ENCODE peak calls at places on chromosomes 3 and 15, in five cellular contexts. One of them, this sample, is unnamed.

GRCh38 chr3:151979914-151980313 is 106.5 kb downstream of the SUCNR1 start:
- DNase-seq in uterus: no peak
- DNase-seq in GM12892: no peak
- DNase-seq in IMR-90: no peak
- DNase-seq in heart left ventricle: no peak
- DNase-seq in this sample: no peak

GRCh38 chr3:28278918-28279317 is 37.5 kb downstream of the CMC1 start:
- DNase-seq in uterus: no peak
- DNase-seq in GM12892: no peak
- DNase-seq in IMR-90: no peak
- DNase-seq in heart left ventricle: no peak
- DNase-seq in this sample: no peak

GRCh38 chr3:197242784-197243432 is 55.5 kb downstream of the DLG1 start:
- DNase-seq in uterus: no peak
- DNase-seq in GM12892: no peak
- DNase-seq in IMR-90: no peak
- DNase-seq in heart left ventricle: no peak
- DNase-seq in this sample: no peak

GRCh38 chr3:136960838-136961836 is 3.4 kb downstream of the IL20RB start:
- DNase-seq in uterus: no peak
- DNase-seq in GM12892: no peak
- DNase-seq in IMR-90: no peak
- DNase-seq in heart left ventricle: no peak
- DNase-seq in this sample: peak; percentile 26

GRCh38 chr3:28916713-28917499 is 364.0 kb upstream of the RBMS3 start:
- DNase-seq in uterus: peak; percentile 51
- DNase-seq in GM12892: no peak
- DNase-seq in IMR-90: peak; percentile 65
- DNase-seq in heart left ventricle: peak; percentile 82
- DNase-seq in this sample: no peak

GRCh38 chr3:127831723-127832172 is 9.4 kb upstream of the MGLL start:
- DNase-seq in uterus: no peak
- DNase-seq in GM12892: no peak
- DNase-seq in IMR-90: peak; percentile 49
- DNase-seq in heart left ventricle: peak; percentile 54
- DNase-seq in this sample: no peak

GRCh38 chr3:159724627-159725026 is 264.0 kb upstream of the IL12A start:
- DNase-seq in uterus: no peak
- DNase-seq in GM12892: no peak
- DNase-seq in IMR-90: peak; percentile 48
- DNase-seq in heart left ventricle: no peak
- DNase-seq in this sample: no peak

GRCh38 chr15:76209948-76210347 is 101.3 kb downstream of the ETFA start:
- DNase-seq in uterus: no peak
- DNase-seq in GM12892: no peak
- DNase-seq in IMR-90: no peak
- DNase-seq in heart left ventricle: no peak
- DNase-seq in this sample: no peak

GRCh38 chr3:18335202-18335601 is 89.9 kb downstream of the SATB1 start:
- DNase-seq in uterus: no peak
- DNase-seq in GM12892: no peak
- DNase-seq in IMR-90: no peak
- DNase-seq in heart left ventricle: no peak
- DNase-seq in this sample: no peak

GRCh38 chr3:164912916-164913315 is 165.4 kb downstream of the SI start:
- DNase-seq in uterus: no peak
- DNase-seq in GM12892: no peak
- DNase-seq in IMR-90: no peak
- DNase-seq in heart left ventricle: no peak
- DNase-seq in this sample: no peak

GRCh38 chr3:36615861-36616260 is 148.5 kb downstream of the DCLK3 start:
- DNase-seq in uterus: no peak
- DNase-seq in GM12892: no peak
- DNase-seq in IMR-90: no peak
- DNase-seq in heart left ventricle: no peak
- DNase-seq in this sample: no peak

GRCh38 chr15:51132384-51133139 is 37.9 kb upstream of the TNFAIP8L3 start:
- DNase-seq in uterus: peak; percentile 74
- DNase-seq in GM12892: no peak
- DNase-seq in IMR-90: peak; percentile 96
- DNase-seq in heart left ventricle: no peak
- DNase-seq in this sample: peak; percentile 32

GRCh38 chr15:48266029-48266428 is 59.9 kb downstream of the SLC12A1 start:
- DNase-seq in uterus: no peak
- DNase-seq in GM12892: no peak
- DNase-seq in IMR-90: no peak
- DNase-seq in heart left ventricle: no peak
- DNase-seq in this sample: peak; percentile 3

GRCh38 chr15:26702381-26702780 is 70.5 kb downstream of the GABRB3 start:
- DNase-seq in uterus: no peak
- DNase-seq in GM12892: no peak
- DNase-seq in IMR-90: no peak
- DNase-seq in heart left ventricle: no peak
- DNase-seq in this sample: no peak

GRCh38 chr3:190070623-190071347 is 49.9 kb downstream of the P3H2 start:
- DNase-seq in uterus: no peak
- DNase-seq in GM12892: no peak
- DNase-seq in IMR-90: peak; percentile 66
- DNase-seq in heart left ventricle: no peak
- DNase-seq in this sample: no peak

GRCh38 chr3:159787191-159787590 is 201.4 kb upstream of the IL12A start:
- DNase-seq in uterus: no peak
- DNase-seq in GM12892: no peak
- DNase-seq in IMR-90: peak; percentile 94
- DNase-seq in heart left ventricle: no peak
- DNase-seq in this sample: peak; percentile 25

GRCh38 chr15:44598892-44599291 is 61.9 kb downstream of the EIF3J start:
- DNase-seq in uterus: no peak
- DNase-seq in GM12892: no peak
- DNase-seq in IMR-90: peak; percentile 85
- DNase-seq in heart left ventricle: no peak
- DNase-seq in this sample: no peak

GRCh38 chr3:98732239-98733054 is 30.7 kb upstream of the ST3GAL6 start:
- DNase-seq in uterus: peak; percentile 37
- DNase-seq in GM12892: peak; percentile 41
- DNase-seq in IMR-90: no peak
- DNase-seq in heart left ventricle: peak; percentile 72
- DNase-seq in this sample: peak; percentile 55

GRCh38 chr3:52934626-52935530 is 37.5 kb upstream of the STIMATE start:
- DNase-seq in uterus: peak; percentile 19
- DNase-seq in GM12892: peak; percentile 24
- DNase-seq in IMR-90: peak; percentile 64
- DNase-seq in heart left ventricle: peak; percentile 27
- DNase-seq in this sample: peak; percentile 31

GRCh38 chr3:187165144-187165543 is 25.8 kb upstream of the RPL39L start:
- DNase-seq in uterus: no peak
- DNase-seq in GM12892: no peak
- DNase-seq in IMR-90: peak; percentile 55
- DNase-seq in heart left ventricle: no peak
- DNase-seq in this sample: no peak

GRCh38 chr3:195809796-195810454 is 1.8 kb downstream of the MUC4 start:
- DNase-seq in uterus: no peak
- DNase-seq in GM12892: no peak
- DNase-seq in IMR-90: no peak
- DNase-seq in heart left ventricle: no peak
- DNase-seq in this sample: peak; percentile 77

DNA sequence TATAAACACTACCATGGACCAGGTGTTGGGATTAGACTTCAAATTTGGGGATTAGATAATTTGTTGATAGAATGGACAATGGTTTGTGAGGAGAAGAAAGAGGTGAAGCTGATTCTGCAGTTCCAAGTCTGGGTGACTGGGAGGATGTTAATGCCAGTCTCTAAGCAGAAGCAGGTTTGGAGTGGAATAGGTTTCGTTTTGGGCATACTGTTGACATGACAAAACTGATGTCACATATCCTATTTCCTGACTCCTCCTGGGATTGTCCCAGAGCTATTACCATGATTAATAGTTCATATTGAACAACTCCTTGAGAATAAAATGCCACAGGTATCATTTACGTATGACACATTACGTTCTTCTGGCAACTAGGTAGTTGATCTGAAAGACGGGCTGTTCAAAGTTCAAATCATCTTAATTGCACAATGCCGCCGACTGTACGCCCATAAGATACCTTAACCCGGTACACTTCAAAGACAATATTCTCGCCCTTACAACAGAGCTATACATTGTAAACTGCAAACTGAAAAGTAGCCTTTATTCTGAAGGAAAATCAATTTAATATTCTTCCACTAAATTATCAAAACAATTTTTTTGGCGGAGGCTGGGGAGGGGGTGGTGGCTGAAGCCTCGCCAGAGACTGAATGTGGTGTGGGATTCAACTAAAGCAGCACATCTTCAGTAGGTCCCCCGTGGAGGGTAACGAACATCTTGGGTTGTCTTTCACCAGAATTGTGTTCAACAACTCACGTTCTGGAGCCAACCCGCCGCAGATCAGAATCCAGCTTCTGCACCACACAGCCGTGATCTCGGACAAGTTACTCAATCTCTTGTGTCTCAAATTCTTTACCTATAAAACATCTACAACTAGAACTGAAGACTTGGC is 1.2 kb upstream of the RAB5A start:
- DNase-seq in uterus: peak; percentile 16
- DNase-seq in GM12892: no peak
- DNase-seq in IMR-90: no peak
- DNase-seq in heart left ventricle: peak; percentile 7
- DNase-seq in this sample: no peak
- TF ChIP-seq POLR2A in uterus: no peak
- TF ChIP-seq POLR2A in GM12892: no peak
- TF ChIP-seq POLR2A in IMR-90: no peak
- TF ChIP-seq POLR2A in heart left ventricle: no peak
- TF ChIP-seq POLR2A in this sample: no peak

DNA sequence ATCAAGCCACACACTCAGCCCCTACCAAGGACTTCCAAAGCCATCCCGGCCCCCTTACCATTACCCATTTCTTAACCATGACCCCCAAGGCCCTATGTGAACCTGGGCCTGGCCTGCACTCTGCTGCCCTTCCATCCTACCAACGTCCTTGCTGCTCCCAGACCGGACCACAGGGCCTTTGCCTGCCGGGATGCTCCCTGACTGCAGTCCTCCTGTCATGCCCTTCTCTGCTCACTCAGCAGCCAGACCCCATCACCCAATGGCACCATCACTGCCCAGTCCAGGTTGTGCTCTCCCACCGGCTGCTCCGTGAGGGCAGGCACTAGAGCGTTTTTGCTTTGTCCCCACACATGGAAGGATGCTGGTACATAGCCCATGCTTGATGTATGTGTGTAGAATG is 73.7 kb downstream of the OCA2 start:
- DNase-seq in uterus: no peak
- DNase-seq in GM12892: no peak
- DNase-seq in IMR-90: no peak
- DNase-seq in heart left ventricle: no peak
- DNase-seq in this sample: no peak
- TF ChIP-seq POLR2A in uterus: no peak
- TF ChIP-seq POLR2A in GM12892: no peak
- TF ChIP-seq POLR2A in IMR-90: no peak
- TF ChIP-seq POLR2A in heart left ventricle: no peak
- TF ChIP-seq POLR2A in this sample: no peak

GRCh38 chr3:40309925-40310635 is 573 bp downstream of the EIF1B start:
- DNase-seq in uterus: peak; percentile 51
- DNase-seq in GM12892: peak; percentile 28
- DNase-seq in IMR-90: peak; percentile 41
- DNase-seq in heart left ventricle: peak; percentile 40
- DNase-seq in this sample: peak; percentile 24

GRCh38 chr3:40310690-40311089 is 1.2 kb downstream of the EIF1B start:
- DNase-seq in uterus: no peak
- DNase-seq in GM12892: no peak
- DNase-seq in IMR-90: peak; percentile 44
- DNase-seq in heart left ventricle: no peak
- DNase-seq in this sample: no peak

GRCh38 chr3:40308725-40309438 is 625 bp upstream of the EIF1B start:
- DNase-seq in uterus: no peak
- DNase-seq in GM12892: peak; percentile 5
- DNase-seq in IMR-90: no peak
- DNase-seq in heart left ventricle: no peak
- DNase-seq in this sample: no peak

GRCh38 chr3:40307176-40307575 is 2.3 kb upstream of the EIF1B start:
- DNase-seq in uterus: no peak
- DNase-seq in GM12892: no peak
- DNase-seq in IMR-90: peak; percentile 39
- DNase-seq in heart left ventricle: no peak
- DNase-seq in this sample: no peak

DNA sequence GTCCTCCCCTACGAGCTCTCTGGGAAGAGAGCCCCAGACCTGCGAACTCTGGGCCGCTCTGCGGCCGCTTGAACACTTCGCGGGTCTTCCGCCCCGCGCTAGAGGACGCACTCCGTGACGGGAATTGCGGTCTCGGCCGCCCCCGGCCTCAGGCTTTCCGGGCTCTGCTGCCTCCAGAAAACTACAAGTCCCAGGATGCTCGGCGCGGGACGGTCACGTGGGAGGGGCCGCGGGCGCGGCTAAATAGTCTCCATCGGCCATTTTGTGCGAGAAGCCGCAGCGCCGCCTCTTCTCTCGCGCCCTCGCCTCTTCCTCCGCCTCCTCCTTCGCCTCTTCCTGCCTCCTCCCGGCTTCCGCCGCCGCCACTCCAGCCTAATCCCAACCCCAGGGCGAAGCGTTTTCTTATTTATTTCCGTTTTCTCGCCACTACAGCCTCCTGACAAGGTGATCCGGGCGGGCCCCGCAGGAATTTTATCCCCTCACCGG is at the start of gene EIF1B:
- DNase-seq in uterus: peak; percentile 99
- DNase-seq in GM12892: peak; percentile 78
- DNase-seq in IMR-90: peak; percentile 96
- DNase-seq in heart left ventricle: peak; percentile 98
- DNase-seq in this sample: peak; percentile 80
- TF ChIP-seq POLR2A in uterus: peak; percentile 99
- TF ChIP-seq POLR2A in GM12892: peak; percentile 88
- TF ChIP-seq POLR2A in IMR-90: peak; percentile 89
- TF ChIP-seq POLR2A in heart left ventricle: peak; percentile 99
- TF ChIP-seq POLR2A in this sample: peak; percentile 68

GRCh38 chr3:108428580-108428979 is 81.8 kb downstream of the MYH15 start:
- DNase-seq in uterus: no peak
- DNase-seq in GM12892: no peak
- DNase-seq in IMR-90: no peak
- DNase-seq in heart left ventricle: no peak
- DNase-seq in this sample: no peak

GRCh38 chr3:108432431-108432830 is 78.0 kb downstream of the MYH15 start:
- DNase-seq in uterus: no peak
- DNase-seq in GM12892: no peak
- DNase-seq in IMR-90: no peak
- DNase-seq in heart left ventricle: no peak
- DNase-seq in this sample: no peak

GRCh38 chr3:108433928-108434327 is 76.5 kb downstream of the MYH15 start:
- DNase-seq in uterus: no peak
- DNase-seq in GM12892: no peak
- DNase-seq in IMR-90: no peak
- DNase-seq in heart left ventricle: no peak
- DNase-seq in this sample: no peak

DNA sequence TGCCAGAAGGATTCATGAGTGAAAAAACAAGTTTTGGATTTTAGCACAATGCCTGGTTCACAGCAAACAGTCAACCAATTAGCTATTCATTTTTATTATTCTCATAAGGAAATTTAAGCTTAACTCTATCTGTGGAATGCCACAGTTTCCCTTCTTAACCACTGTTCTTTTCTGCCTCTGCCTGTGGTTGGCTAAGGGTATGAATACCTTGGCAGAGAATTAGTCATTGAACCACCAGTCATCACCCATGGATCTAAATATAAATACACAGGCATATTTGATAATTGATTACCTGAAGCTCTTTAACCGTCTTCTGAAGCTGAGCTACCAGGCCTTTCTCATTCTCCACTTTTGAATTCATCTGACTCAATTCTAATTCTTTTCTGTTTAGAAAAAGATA is 79.9 kb downstream of the MYH15 start:
- DNase-seq in uterus: no peak
- DNase-seq in GM12892: no peak
- DNase-seq in IMR-90: no peak
- DNase-seq in heart left ventricle: no peak
- DNase-seq in this sample: no peak
- TF ChIP-seq POLR2A in uterus: no peak
- TF ChIP-seq POLR2A in GM12892: no peak
- TF ChIP-seq POLR2A in IMR-90: no peak
- TF ChIP-seq POLR2A in heart left ventricle: no peak
- TF ChIP-seq POLR2A in this sample: no peak